ENCODE peak calls at places on chromosomes 16 and 17, in nine cellular contexts. One of them, this sample, is unnamed.

GRCh38 chr17:41678907-41679739 is 9.6 kb upstream of the EIF1 start:
- DNase-seq in breast epithelium: no peak
- DNase-seq in neural progenitor cell: no peak
- DNase-seq in GM12864: peak
- DNase-seq in fibroblast of the aortic adventitia: peak
- DNase-seq in ovary: no peak
- DNase-seq in adrenal gland: no peak
- DNase-seq in A673: peak
- DNase-seq in thoracic aorta: no peak
- DNase-seq in this sample: no peak

GRCh38 chr17:58091024-58091567 is 7.9 kb downstream of the DYNLL2 start:
- DNase-seq in breast epithelium: no peak
- DNase-seq in neural progenitor cell: no peak
- DNase-seq in GM12864: no peak
- DNase-seq in fibroblast of the aortic adventitia: no peak
- DNase-seq in ovary: no peak
- DNase-seq in adrenal gland: no peak
- DNase-seq in A673: no peak
- DNase-seq in thoracic aorta: no peak
- DNase-seq in this sample: no peak

GRCh38 chr17:82528484-82529265 is 9.1 kb downstream of the FOXK2 start:
- DNase-seq in breast epithelium: peak
- DNase-seq in neural progenitor cell: peak
- DNase-seq in GM12864: no peak
- DNase-seq in fibroblast of the aortic adventitia: no peak
- DNase-seq in ovary: peak
- DNase-seq in adrenal gland: peak
- DNase-seq in A673: peak
- DNase-seq in thoracic aorta: peak
- DNase-seq in this sample: peak

GRCh38 chr16:21116148-21116693 is 34.4 kb downstream of the DNAH3 start:
- DNase-seq in breast epithelium: no peak
- DNase-seq in neural progenitor cell: no peak
- DNase-seq in GM12864: peak
- DNase-seq in fibroblast of the aortic adventitia: no peak
- DNase-seq in ovary: no peak
- DNase-seq in adrenal gland: no peak
- DNase-seq in A673: no peak
- DNase-seq in thoracic aorta: no peak
- DNase-seq in this sample: no peak

GRCh38 chr17:83189013-83189672 is 109.7 kb downstream of the METRNL start:
- DNase-seq in breast epithelium: no peak
- DNase-seq in neural progenitor cell: no peak
- DNase-seq in GM12864: no peak
- DNase-seq in fibroblast of the aortic adventitia: no peak
- DNase-seq in ovary: peak
- DNase-seq in adrenal gland: peak
- DNase-seq in A673: no peak
- DNase-seq in thoracic aorta: no peak
- DNase-seq in this sample: no peak

GRCh38 chr16:70430667-70431536 is 8.0 kb downstream of the ST3GAL2 start:
- DNase-seq in breast epithelium: no peak
- DNase-seq in neural progenitor cell: no peak
- DNase-seq in GM12864: peak
- DNase-seq in fibroblast of the aortic adventitia: no peak
- DNase-seq in ovary: no peak
- DNase-seq in adrenal gland: no peak
- DNase-seq in A673: peak
- DNase-seq in thoracic aorta: no peak
- DNase-seq in this sample: no peak

GRCh38 chr17:59160203-59161025 is 4.9 kb downstream of the PRR11 start:
- DNase-seq in breast epithelium: no peak
- DNase-seq in neural progenitor cell: no peak
- DNase-seq in GM12864: peak
- DNase-seq in fibroblast of the aortic adventitia: peak
- DNase-seq in ovary: no peak
- DNase-seq in adrenal gland: no peak
- DNase-seq in A673: no peak
- DNase-seq in thoracic aorta: no peak
- DNase-seq in this sample: no peak

GRCh38 chr16:65218348-65218747 is 96.5 kb upstream of the CDH11 start:
- DNase-seq in breast epithelium: no peak
- DNase-seq in neural progenitor cell: no peak
- DNase-seq in GM12864: no peak
- DNase-seq in fibroblast of the aortic adventitia: no peak
- DNase-seq in ovary: no peak
- DNase-seq in adrenal gland: no peak
- DNase-seq in A673: no peak
- DNase-seq in thoracic aorta: no peak
- DNase-seq in this sample: no peak

GRCh38 chr16:52873997-52874500 is 178.6 kb downstream of the CHD9NB start:
- DNase-seq in breast epithelium: no peak
- DNase-seq in neural progenitor cell: peak
- DNase-seq in GM12864: no peak
- DNase-seq in fibroblast of the aortic adventitia: no peak
- DNase-seq in ovary: no peak
- DNase-seq in adrenal gland: no peak
- DNase-seq in A673: peak
- DNase-seq in thoracic aorta: no peak
- DNase-seq in this sample: no peak

GRCh38 chr16:85334718-85335583 is 222.7 kb upstream of the CIBAR2 start:
- DNase-seq in breast epithelium: no peak
- DNase-seq in neural progenitor cell: peak
- DNase-seq in GM12864: no peak
- DNase-seq in fibroblast of the aortic adventitia: no peak
- DNase-seq in ovary: no peak
- DNase-seq in adrenal gland: no peak
- DNase-seq in A673: peak
- DNase-seq in thoracic aorta: no peak
- DNase-seq in this sample: no peak
- TF ChIP-seq CTCF in breast epithelium: no peak
- TF ChIP-seq CTCF in neural progenitor cell: peak
- TF ChIP-seq CTCF in GM12864: no peak
- TF ChIP-seq CTCF in fibroblast of the aortic adventitia: no peak
- TF ChIP-seq CTCF in ovary: no peak
- TF ChIP-seq CTCF in adrenal gland: no peak
- TF ChIP-seq CTCF in A673: no peak
- TF ChIP-seq CTCF in thoracic aorta: no peak
- TF ChIP-seq CTCF in this sample: no peak

DNA sequence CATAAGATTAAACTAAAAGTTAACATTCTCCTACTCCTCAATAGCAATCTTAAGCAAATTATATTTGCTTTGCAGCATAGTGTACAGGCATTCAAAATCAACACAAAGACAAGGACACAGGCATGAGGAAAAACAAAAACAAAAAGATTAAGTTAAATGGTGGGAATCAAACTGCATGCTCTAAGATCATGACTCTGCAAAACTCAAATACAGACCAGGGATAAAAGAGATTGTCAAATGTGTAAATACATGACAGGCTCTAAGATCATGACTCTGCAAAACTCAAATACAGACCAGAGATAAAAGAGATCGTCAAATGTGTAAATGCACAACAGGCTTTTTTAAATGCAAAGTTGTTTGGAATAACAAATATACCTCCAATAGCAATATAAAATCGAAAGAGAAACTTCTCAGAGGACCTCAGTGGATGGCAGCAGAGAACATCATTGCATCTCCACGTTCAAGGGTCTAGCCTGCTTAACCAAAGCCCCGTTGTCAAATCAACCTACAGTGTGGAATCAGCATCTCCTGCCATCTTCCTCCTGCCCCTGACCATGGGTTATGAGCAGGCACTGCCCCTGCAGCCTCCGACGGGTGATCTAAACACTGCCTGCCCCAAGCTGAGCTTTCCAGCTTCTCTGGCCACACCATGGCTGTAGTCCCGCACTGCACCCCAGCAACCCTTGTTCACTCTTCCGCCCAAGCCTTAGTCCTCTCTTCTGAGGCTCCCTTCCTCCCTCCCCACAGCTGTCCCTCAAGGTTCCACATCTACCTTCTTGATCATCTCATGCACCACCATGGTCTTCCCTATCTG is 446.1 kb downstream of the SOX9 start:
- DNase-seq in breast epithelium: no peak
- DNase-seq in neural progenitor cell: no peak
- DNase-seq in GM12864: no peak
- DNase-seq in fibroblast of the aortic adventitia: no peak
- DNase-seq in ovary: no peak
- DNase-seq in adrenal gland: no peak
- DNase-seq in A673: no peak
- DNase-seq in thoracic aorta: no peak
- DNase-seq in this sample: no peak
- H3K4me3 ChIP-seq in breast epithelium: no peak
- H3K4me3 ChIP-seq in neural progenitor cell: no peak
- H3K4me3 ChIP-seq in GM12864: no peak
- H3K4me3 ChIP-seq in fibroblast of the aortic adventitia: no peak
- H3K4me3 ChIP-seq in ovary: no peak
- H3K4me3 ChIP-seq in adrenal gland: no peak
- H3K4me3 ChIP-seq in A673: no peak
- H3K4me3 ChIP-seq in thoracic aorta: no peak
- H3K4me3 ChIP-seq in this sample: no peak

GRCh38 chr16:81314603-81315270 is at the start of gene GAN:
- DNase-seq in breast epithelium: peak
- DNase-seq in neural progenitor cell: peak
- DNase-seq in GM12864: peak
- DNase-seq in fibroblast of the aortic adventitia: peak
- DNase-seq in ovary: peak
- DNase-seq in adrenal gland: peak
- DNase-seq in A673: peak
- DNase-seq in thoracic aorta: peak
- DNase-seq in this sample: peak

GRCh38 chr16:81318711-81319110 is 3.9 kb downstream of the GAN start:
- DNase-seq in breast epithelium: no peak
- DNase-seq in neural progenitor cell: peak
- DNase-seq in GM12864: no peak
- DNase-seq in fibroblast of the aortic adventitia: no peak
- DNase-seq in ovary: no peak
- DNase-seq in adrenal gland: no peak
- DNase-seq in A673: peak
- DNase-seq in thoracic aorta: no peak
- DNase-seq in this sample: no peak

GRCh38 chr16:81316176-81316496 is 1.4 kb downstream of the GAN start:
- DNase-seq in breast epithelium: no peak
- DNase-seq in neural progenitor cell: no peak
- DNase-seq in GM12864: no peak
- DNase-seq in fibroblast of the aortic adventitia: no peak
- DNase-seq in ovary: no peak
- DNase-seq in adrenal gland: no peak
- DNase-seq in A673: no peak
- DNase-seq in thoracic aorta: no peak
- DNase-seq in this sample: no peak

GRCh38 chr16:81313731-81314602 is 795 bp upstream of the GAN start:
- DNase-seq in breast epithelium: no peak
- DNase-seq in neural progenitor cell: peak
- DNase-seq in GM12864: no peak
- DNase-seq in fibroblast of the aortic adventitia: peak
- DNase-seq in ovary: no peak
- DNase-seq in adrenal gland: no peak
- DNase-seq in A673: no peak
- DNase-seq in thoracic aorta: no peak
- DNase-seq in this sample: no peak

GRCh38 chr16:81315271-81316175 is 761 bp downstream of the GAN start:
- DNase-seq in breast epithelium: peak
- DNase-seq in neural progenitor cell: peak
- DNase-seq in GM12864: peak
- DNase-seq in fibroblast of the aortic adventitia: peak
- DNase-seq in ovary: peak
- DNase-seq in adrenal gland: peak
- DNase-seq in A673: peak
- DNase-seq in thoracic aorta: peak
- DNase-seq in this sample: no peak
- TF ChIP-seq CTCF in breast epithelium: no peak
- TF ChIP-seq CTCF in neural progenitor cell: no peak
- TF ChIP-seq CTCF in GM12864: peak
- TF ChIP-seq CTCF in fibroblast of the aortic adventitia: peak
- TF ChIP-seq CTCF in ovary: no peak
- TF ChIP-seq CTCF in adrenal gland: no peak
- TF ChIP-seq CTCF in A673: no peak
- TF ChIP-seq CTCF in thoracic aorta: no peak
- TF ChIP-seq CTCF in this sample: peak

GRCh38 chr16:3950343-3951193 is 70.1 kb upstream of the CREBBP start:
- DNase-seq in breast epithelium: peak
- DNase-seq in neural progenitor cell: no peak
- DNase-seq in GM12864: no peak
- DNase-seq in fibroblast of the aortic adventitia: peak
- DNase-seq in ovary: peak
- DNase-seq in adrenal gland: peak
- DNase-seq in A673: peak
- DNase-seq in thoracic aorta: peak
- DNase-seq in this sample: peak

GRCh38 chr16:3951861-3952332 is 71.4 kb upstream of the CREBBP start:
- DNase-seq in breast epithelium: no peak
- DNase-seq in neural progenitor cell: no peak
- DNase-seq in GM12864: no peak
- DNase-seq in fibroblast of the aortic adventitia: peak
- DNase-seq in ovary: no peak
- DNase-seq in adrenal gland: no peak
- DNase-seq in A673: no peak
- DNase-seq in thoracic aorta: no peak
- DNase-seq in this sample: no peak

GRCh38 chr16:3948378-3948995 is 68.0 kb upstream of the CREBBP start:
- DNase-seq in breast epithelium: peak
- DNase-seq in neural progenitor cell: no peak
- DNase-seq in GM12864: no peak
- DNase-seq in fibroblast of the aortic adventitia: no peak
- DNase-seq in ovary: no peak
- DNase-seq in adrenal gland: peak
- DNase-seq in A673: no peak
- DNase-seq in thoracic aorta: no peak
- DNase-seq in this sample: no peak

GRCh38 chr16:3949287-3949686 is 68.8 kb upstream of the CREBBP start:
- DNase-seq in breast epithelium: no peak
- DNase-seq in neural progenitor cell: no peak
- DNase-seq in GM12864: no peak
- DNase-seq in fibroblast of the aortic adventitia: peak
- DNase-seq in ovary: no peak
- DNase-seq in adrenal gland: peak
- DNase-seq in A673: no peak
- DNase-seq in thoracic aorta: no peak
- DNase-seq in this sample: no peak

DNA sequence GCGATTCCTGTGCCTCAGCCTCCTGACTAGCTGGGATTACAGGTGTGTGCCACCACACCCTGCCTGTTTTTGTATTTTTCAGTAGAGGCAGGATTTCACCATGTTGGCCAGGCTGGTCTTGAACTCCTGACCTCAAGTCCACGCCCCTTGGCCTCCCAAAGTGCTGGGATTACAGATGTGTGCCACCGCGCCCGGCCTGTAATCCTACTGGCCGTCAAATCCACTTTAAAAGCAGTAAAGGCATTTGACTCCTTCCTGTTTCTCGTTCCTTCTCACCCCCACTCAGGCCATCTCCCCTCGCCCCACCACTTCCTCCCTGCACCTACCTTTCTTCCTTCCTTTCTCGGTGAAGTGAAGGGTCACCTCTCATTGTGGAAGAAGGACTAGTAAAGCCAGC is 69.4 kb upstream of the CREBBP start:
- DNase-seq in breast epithelium: no peak
- DNase-seq in neural progenitor cell: no peak
- DNase-seq in GM12864: no peak
- DNase-seq in fibroblast of the aortic adventitia: no peak
- DNase-seq in ovary: no peak
- DNase-seq in adrenal gland: peak
- DNase-seq in A673: no peak
- DNase-seq in thoracic aorta: no peak
- DNase-seq in this sample: no peak
- H3K4me3 ChIP-seq in breast epithelium: peak
- H3K4me3 ChIP-seq in neural progenitor cell: no peak
- H3K4me3 ChIP-seq in GM12864: no peak
- H3K4me3 ChIP-seq in fibroblast of the aortic adventitia: peak
- H3K4me3 ChIP-seq in ovary: peak
- H3K4me3 ChIP-seq in adrenal gland: no peak
- H3K4me3 ChIP-seq in A673: peak
- H3K4me3 ChIP-seq in thoracic aorta: peak
- H3K4me3 ChIP-seq in this sample: no peak

GRCh38 chr16:3058173-3059030 is 7.0 kb upstream of the IL32 start:
- DNase-seq in breast epithelium: peak
- DNase-seq in neural progenitor cell: peak
- DNase-seq in GM12864: no peak
- DNase-seq in fibroblast of the aortic adventitia: no peak
- DNase-seq in ovary: peak
- DNase-seq in adrenal gland: peak
- DNase-seq in A673: peak
- DNase-seq in thoracic aorta: no peak
- DNase-seq in this sample: no peak
- TF ChIP-seq CTCF in breast epithelium: no peak
- TF ChIP-seq CTCF in neural progenitor cell: no peak
- TF ChIP-seq CTCF in GM12864: peak
- TF ChIP-seq CTCF in fibroblast of the aortic adventitia: no peak
- TF ChIP-seq CTCF in ovary: no peak
- TF ChIP-seq CTCF in adrenal gland: no peak
- TF ChIP-seq CTCF in A673: no peak
- TF ChIP-seq CTCF in thoracic aorta: no peak
- TF ChIP-seq CTCF in this sample: peak

This sample was measured in LNCaP clone FGC.